ENCODE peak calls at places on chromosomes 3 and 15, in eight cellular contexts. One of them, this sample, is unnamed.

GRCh38 chr3:107975529-107976203 is 115.2 kb downstream of the CD47 start:
- DNase-seq in K562: no peak
- DNase-seq in HepG2: no peak
- DNase-seq in HCT116: no peak
- DNase-seq in GM12878: no peak
- DNase-seq in GM23338: no peak
- DNase-seq in H1: no peak
- DNase-seq in endothelial cell of umbilical vein: no peak
- DNase-seq in this sample: no peak

GRCh38 chr3:47412453-47412756 is 31.6 kb downstream of the PTPN23 start:
- DNase-seq in K562: no peak
- DNase-seq in HepG2: no peak
- DNase-seq in HCT116: no peak
- DNase-seq in GM12878: no peak
- DNase-seq in GM23338: no peak
- DNase-seq in H1: no peak
- DNase-seq in endothelial cell of umbilical vein: no peak
- DNase-seq in this sample: no peak

GRCh38 chr15:100671858-100672543 is 69.6 kb downstream of the ASB7 start:
- DNase-seq in K562: peak
- DNase-seq in HepG2: peak
- DNase-seq in HCT116: peak
- DNase-seq in GM12878: no peak
- DNase-seq in GM23338: peak
- DNase-seq in H1: no peak
- DNase-seq in endothelial cell of umbilical vein: peak
- DNase-seq in this sample: no peak

GRCh38 chr3:190076138-190076537 is 44.6 kb downstream of the P3H2 start:
- DNase-seq in K562: no peak
- DNase-seq in HepG2: no peak
- DNase-seq in HCT116: no peak
- DNase-seq in GM12878: no peak
- DNase-seq in GM23338: no peak
- DNase-seq in H1: no peak
- DNase-seq in endothelial cell of umbilical vein: peak
- DNase-seq in this sample: no peak

GRCh38 chr15:71131601-71132357 is 16.5 kb downstream of the THSD4 start:
- DNase-seq in K562: no peak
- DNase-seq in HepG2: no peak
- DNase-seq in HCT116: no peak
- DNase-seq in GM12878: no peak
- DNase-seq in GM23338: no peak
- DNase-seq in H1: no peak
- DNase-seq in endothelial cell of umbilical vein: peak
- DNase-seq in this sample: no peak

GRCh38 chr3:100023595-100023994 is 90.7 kb downstream of the FILIP1L start:
- DNase-seq in K562: no peak
- DNase-seq in HepG2: no peak
- DNase-seq in HCT116: no peak
- DNase-seq in GM12878: no peak
- DNase-seq in GM23338: no peak
- DNase-seq in H1: no peak
- DNase-seq in endothelial cell of umbilical vein: no peak
- DNase-seq in this sample: no peak

GRCh38 chr3:69433016-69433937 is 47.4 kb upstream of the FRMD4B start:
- DNase-seq in K562: no peak
- DNase-seq in HepG2: no peak
- DNase-seq in HCT116: no peak
- DNase-seq in GM12878: no peak
- DNase-seq in GM23338: no peak
- DNase-seq in H1: no peak
- DNase-seq in endothelial cell of umbilical vein: no peak
- DNase-seq in this sample: no peak

GRCh38 chr15:77021803-77022381 is 27.0 kb downstream of the PSTPIP1 start:
- DNase-seq in K562: no peak
- DNase-seq in HepG2: no peak
- DNase-seq in HCT116: no peak
- DNase-seq in GM12878: no peak
- DNase-seq in GM23338: no peak
- DNase-seq in H1: no peak
- DNase-seq in endothelial cell of umbilical vein: no peak
- DNase-seq in this sample: no peak

GRCh38 chr3:31724681-31725080 is 192.0 kb downstream of the STT3B start:
- DNase-seq in K562: no peak
- DNase-seq in HepG2: no peak
- DNase-seq in HCT116: no peak
- DNase-seq in GM12878: no peak
- DNase-seq in GM23338: peak
- DNase-seq in H1: no peak
- DNase-seq in endothelial cell of umbilical vein: no peak
- DNase-seq in this sample: no peak

GRCh38 chr15:68672781-68673205 is 94.0 kb downstream of the CORO2B start:
- DNase-seq in K562: no peak
- DNase-seq in HepG2: no peak
- DNase-seq in HCT116: no peak
- DNase-seq in GM12878: no peak
- DNase-seq in GM23338: peak
- DNase-seq in H1: peak
- DNase-seq in endothelial cell of umbilical vein: no peak
- DNase-seq in this sample: no peak

GRCh38 chr3:195583831-195584542 is at the start of gene APOD:
- DNase-seq in K562: peak
- DNase-seq in HepG2: no peak
- DNase-seq in HCT116: no peak
- DNase-seq in GM12878: no peak
- DNase-seq in GM23338: no peak
- DNase-seq in H1: no peak
- DNase-seq in endothelial cell of umbilical vein: peak
- DNase-seq in this sample: no peak

GRCh38 chr3:50238549-50239026 is 2.6 kb downstream of the GNAI2 start:
- DNase-seq in K562: no peak
- DNase-seq in HepG2: peak
- DNase-seq in HCT116: no peak
- DNase-seq in GM12878: no peak
- DNase-seq in GM23338: no peak
- DNase-seq in H1: no peak
- DNase-seq in endothelial cell of umbilical vein: peak
- DNase-seq in this sample: no peak

GRCh38 chr3:75059120-75059519 is 444.7 kb upstream of the CNTN3 start:
- DNase-seq in K562: no peak
- DNase-seq in HepG2: no peak
- DNase-seq in HCT116: no peak
- DNase-seq in GM12878: no peak
- DNase-seq in GM23338: no peak
- DNase-seq in H1: no peak
- DNase-seq in endothelial cell of umbilical vein: no peak
- DNase-seq in this sample: no peak

GRCh38 chr3:105349988-105350387 is 16.7 kb upstream of the ALCAM start:
- DNase-seq in K562: no peak
- DNase-seq in HepG2: no peak
- DNase-seq in HCT116: no peak
- DNase-seq in GM12878: no peak
- DNase-seq in GM23338: no peak
- DNase-seq in H1: no peak
- DNase-seq in endothelial cell of umbilical vein: no peak
- DNase-seq in this sample: no peak

GRCh38 chr3:133158686-133159085 is 120.5 kb downstream of the TMEM108 start:
- DNase-seq in K562: no peak
- DNase-seq in HepG2: no peak
- DNase-seq in HCT116: no peak
- DNase-seq in GM12878: no peak
- DNase-seq in GM23338: no peak
- DNase-seq in H1: no peak
- DNase-seq in endothelial cell of umbilical vein: no peak
- DNase-seq in this sample: no peak

GRCh38 chr3:154792828-154793227 is 287.3 kb upstream of the MME start:
- DNase-seq in K562: no peak
- DNase-seq in HepG2: no peak
- DNase-seq in HCT116: no peak
- DNase-seq in GM12878: no peak
- DNase-seq in GM23338: no peak
- DNase-seq in H1: no peak
- DNase-seq in endothelial cell of umbilical vein: no peak
- DNase-seq in this sample: no peak

GRCh38 chr3:126947429-126947828 is 35.5 kb upstream of the PLXNA1 start:
- DNase-seq in K562: no peak
- DNase-seq in HepG2: no peak
- DNase-seq in HCT116: no peak
- DNase-seq in GM12878: no peak
- DNase-seq in GM23338: no peak
- DNase-seq in H1: no peak
- DNase-seq in endothelial cell of umbilical vein: no peak
- DNase-seq in this sample: no peak

GRCh38 chr3:145519598-145520078 is 641.3 kb downstream of the PLOD2 start:
- DNase-seq in K562: no peak
- DNase-seq in HepG2: no peak
- DNase-seq in HCT116: no peak
- DNase-seq in GM12878: no peak
- DNase-seq in GM23338: no peak
- DNase-seq in H1: no peak
- DNase-seq in endothelial cell of umbilical vein: no peak
- DNase-seq in this sample: peak

GRCh38 chr3:145522893-145523651 is 637.9 kb downstream of the PLOD2 start:
- DNase-seq in K562: no peak
- DNase-seq in HepG2: no peak
- DNase-seq in HCT116: no peak
- DNase-seq in GM12878: no peak
- DNase-seq in GM23338: no peak
- DNase-seq in H1: no peak
- DNase-seq in endothelial cell of umbilical vein: no peak
- DNase-seq in this sample: no peak

GRCh38 chr3:145518639-145519038 is 642.3 kb downstream of the PLOD2 start:
- DNase-seq in K562: no peak
- DNase-seq in HepG2: peak
- DNase-seq in HCT116: no peak
- DNase-seq in GM12878: no peak
- DNase-seq in GM23338: peak
- DNase-seq in H1: no peak
- DNase-seq in endothelial cell of umbilical vein: no peak
- DNase-seq in this sample: peak

DNA sequence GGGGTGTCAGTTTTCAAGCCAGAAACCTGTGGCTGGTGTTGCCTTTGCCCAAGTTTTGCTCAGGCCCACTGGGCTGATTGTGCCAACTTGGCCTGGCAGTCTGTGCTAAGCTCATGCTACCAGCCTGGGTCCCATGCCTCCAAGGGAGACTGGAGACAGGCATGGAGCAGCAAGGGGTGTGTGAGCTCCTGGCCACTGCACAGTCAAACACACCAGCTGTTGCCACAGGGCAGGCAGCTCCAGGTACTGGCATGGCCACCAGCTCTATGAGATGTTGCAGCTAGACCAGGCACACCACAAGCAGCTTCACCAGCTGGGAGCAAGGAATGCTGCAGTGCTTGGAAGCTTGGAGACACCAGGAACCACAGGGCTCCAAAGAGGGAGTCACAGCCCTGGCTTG is 638.8 kb downstream of the PLOD2 start:
- DNase-seq in K562: no peak
- DNase-seq in HepG2: no peak
- DNase-seq in HCT116: no peak
- DNase-seq in GM12878: no peak
- DNase-seq in GM23338: no peak
- DNase-seq in H1: no peak
- DNase-seq in endothelial cell of umbilical vein: no peak
- DNase-seq in this sample: no peak
- TF ChIP-seq POLR2AphosphoS5 in K562: no peak
- TF ChIP-seq POLR2AphosphoS5 in HepG2: no peak
- TF ChIP-seq POLR2AphosphoS5 in HCT116: no peak
- TF ChIP-seq POLR2AphosphoS5 in GM12878: no peak
- TF ChIP-seq POLR2AphosphoS5 in GM23338: no peak
- TF ChIP-seq POLR2AphosphoS5 in H1: no peak
- TF ChIP-seq POLR2AphosphoS5 in endothelial cell of umbilical vein: no peak
- TF ChIP-seq POLR2AphosphoS5 in this sample: no peak

DNA sequence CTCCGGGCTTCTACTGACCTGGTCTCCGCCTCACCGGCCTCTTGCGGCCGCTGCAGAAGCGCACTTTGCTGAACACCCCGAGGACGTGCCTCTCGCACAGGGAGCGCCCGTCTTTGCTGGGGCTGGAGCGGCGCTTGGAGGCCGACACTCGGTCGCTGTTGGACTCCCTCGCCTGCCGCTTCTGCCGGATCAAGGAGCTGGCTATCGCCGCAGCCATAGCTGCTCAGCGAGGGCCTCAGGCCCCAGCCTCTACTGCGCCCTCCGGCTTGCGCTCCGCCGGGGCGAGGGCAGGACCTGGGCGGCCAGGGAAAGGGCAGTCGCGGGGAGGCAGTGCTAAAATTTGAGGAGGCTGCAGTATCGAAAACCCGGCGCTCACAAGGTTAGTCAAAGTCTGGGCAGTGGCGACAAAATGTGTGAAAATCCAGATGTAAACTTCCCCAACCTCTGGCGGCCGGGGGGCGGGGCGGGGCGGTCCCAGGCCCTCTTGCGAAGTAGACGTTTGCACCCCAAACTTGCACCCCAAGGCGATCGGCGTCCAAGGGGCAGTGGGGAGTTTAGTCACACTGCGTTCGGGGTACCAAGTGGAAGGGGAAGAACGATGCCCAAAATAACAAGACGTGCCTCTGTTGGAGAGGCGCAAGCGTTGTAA is 319.2 kb downstream of the FGF12 start:
- DNase-seq in K562: no peak
- DNase-seq in HepG2: no peak
- DNase-seq in HCT116: no peak
- DNase-seq in GM12878: no peak
- DNase-seq in GM23338: peak
- DNase-seq in H1: peak
- DNase-seq in endothelial cell of umbilical vein: peak
- DNase-seq in this sample: no peak
- TF ChIP-seq EZH2 in K562: no peak
- TF ChIP-seq EZH2 in HepG2: no peak
- TF ChIP-seq EZH2 in HCT116: no peak
- TF ChIP-seq EZH2 in GM12878: no peak
- TF ChIP-seq EZH2 in GM23338: no peak
- TF ChIP-seq EZH2 in H1: peak
- TF ChIP-seq EZH2 in endothelial cell of umbilical vein: no peak
- TF ChIP-seq EZH2 in this sample: no peak

GRCh38 chr15:29676961-29677402 is 145.3 kb downstream of the TJP1 start:
- DNase-seq in K562: no peak
- DNase-seq in HepG2: no peak
- DNase-seq in HCT116: no peak
- DNase-seq in GM12878: no peak
- DNase-seq in GM23338: no peak
- DNase-seq in H1: no peak
- DNase-seq in endothelial cell of umbilical vein: peak
- DNase-seq in this sample: no peak
- TF ChIP-seq POLR2AphosphoS5 in K562: no peak
- TF ChIP-seq POLR2AphosphoS5 in HepG2: no peak
- TF ChIP-seq POLR2AphosphoS5 in HCT116: no peak
- TF ChIP-seq POLR2AphosphoS5 in GM12878: no peak
- TF ChIP-seq POLR2AphosphoS5 in GM23338: no peak
- TF ChIP-seq POLR2AphosphoS5 in H1: no peak
- TF ChIP-seq POLR2AphosphoS5 in endothelial cell of umbilical vein: no peak
- TF ChIP-seq POLR2AphosphoS5 in this sample: no peak

DNA sequence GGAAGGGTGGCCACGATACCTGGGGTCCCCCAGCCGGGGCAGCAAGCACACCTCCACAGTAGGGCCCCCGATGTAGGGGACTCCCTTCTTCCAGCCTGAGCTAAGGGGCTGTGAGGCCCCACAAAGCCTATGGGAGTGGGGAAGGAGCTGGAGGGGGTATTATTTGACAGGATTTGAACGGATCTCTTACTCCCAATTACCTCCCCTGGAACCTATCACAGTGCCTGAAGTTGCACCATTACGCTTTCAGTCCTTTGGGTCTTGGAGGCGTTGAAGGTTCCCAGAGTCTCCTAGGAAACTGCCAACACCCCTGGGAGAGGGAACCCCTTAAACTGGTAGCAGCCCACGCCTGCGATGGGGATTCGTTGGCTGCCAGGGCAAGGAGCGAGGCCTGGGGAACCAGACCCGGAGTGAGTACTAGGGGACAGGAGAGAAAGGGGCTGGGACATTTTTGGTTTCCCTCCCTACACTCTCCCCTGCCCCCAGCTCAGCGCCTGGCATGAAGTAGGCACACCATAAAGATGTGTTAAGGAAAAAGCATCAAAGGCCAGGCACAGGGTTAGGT is 409 bp upstream of the LHFPL4 start:
- DNase-seq in K562: no peak
- DNase-seq in HepG2: no peak
- DNase-seq in HCT116: no peak
- DNase-seq in GM12878: no peak
- DNase-seq in GM23338: peak
- DNase-seq in H1: no peak
- DNase-seq in endothelial cell of umbilical vein: no peak
- DNase-seq in this sample: no peak
- TF ChIP-seq EZH2 in K562: no peak
- TF ChIP-seq EZH2 in HepG2: no peak
- TF ChIP-seq EZH2 in HCT116: no peak
- TF ChIP-seq EZH2 in GM12878: no peak
- TF ChIP-seq EZH2 in GM23338: no peak
- TF ChIP-seq EZH2 in H1: no peak
- TF ChIP-seq EZH2 in endothelial cell of umbilical vein: no peak
- TF ChIP-seq EZH2 in this sample: no peak

This sample was measured in SK-N-MC.